ENCODE peak calls at places on chromosomes 5 and 9, in five cellular contexts. G is ovary, Y is hippocampal formation, I is NCI-H2081, U is fibroblast of mammary gland. T is an unnamed sample.

GRCh38 chr5:59767753-59768159 is 125.8 kb downstream of the PDE4D start:
- DNase-seq in Y (no peak), G (no peak), I (no peak), U (no peak), T (no peak)

GRCh38 chr9:5453673-5454072 is 3.3 kb downstream of the CD274 start:
- DNase-seq in G (no peak), I (no peak), U (no peak), Y (no peak), T (no peak)

GRCh38 chr5:9544502-9545300 is 1.2 kb downstream of the SEMA5A start:
- DNase-seq in U (peak; percentile 78), Y (peak; percentile 78), G (peak; percentile 83), I (peak; percentile 89), T (peak; percentile 79)

GRCh38 chr9:98989036-98990000 is 45.6 kb downstream of the COL15A1 start:
- DNase-seq in G (no peak), Y (no peak), I (no peak), U (peak; percentile 100), T (peak; percentile 99)

GRCh38 chr5:141778211-141778610 is 96.2 kb upstream of the ARAP3 start:
- DNase-seq in Y (no peak), I (no peak), G (no peak), U (peak; percentile 88), T (peak; percentile 92)

GRCh38 chr9:32348289-32348688 is 36.2 kb upstream of the ACO1 start:
- DNase-seq in Y (no peak), G (no peak), U (peak; percentile 23), I (no peak), T (no peak)

GRCh38 chr5:112174959-112175594 is 244.0 kb downstream of the EPB41L4A start:
- DNase-seq in Y (peak; percentile 5), U (peak; percentile 61), I (peak; percentile 63), G (no peak), T (peak; percentile 34)

GRCh38 chr9:81492710-81493447 is 196.5 kb downstream of the TLE1 start:
- DNase-seq in U (peak; percentile 97), Y (no peak), I (no peak), G (no peak), T (peak; percentile 95)

GRCh38 chr9:74935008-74935407 is 17.7 kb downstream of the C9orf40 start:
- DNase-seq in Y (no peak), I (no peak), G (no peak), U (peak; percentile 24), T (no peak)

GRCh38 chr5:16313761-16314160 is 134.2 kb upstream of the MARCHF11 start:
- DNase-seq in I (peak; percentile 78), G (no peak), Y (no peak), U (no peak), T (no peak)

GRCh38 chr5:133969654-133970324 is 1.4 kb upstream of the C5orf15 start:
- DNase-seq in I (no peak), Y (no peak), U (no peak), G (no peak), T (peak; percentile 84)

GRCh38 chr5:131221888-131222287 is 42.0 kb upstream of the CDC42SE2 start:
- DNase-seq in U (peak; percentile 44), G (no peak), Y (no peak), I (no peak), T (no peak)

GRCh38 chr9:111828193-111828592 is 33.5 kb upstream of the SHOC1 start:
- DNase-seq in U (peak; percentile 55), G (no peak), I (no peak), Y (no peak), T (no peak)

GRCh38 chr5:135307143-135307903 is 91.7 kb downstream of the MACROH2A1 start:
- DNase-seq in Y (no peak), U (no peak), G (no peak), I (no peak), T (no peak)

GRCh38 chr5:135116146-135116545 is 82.1 kb upstream of the PITX1 start:
- DNase-seq in G (no peak), U (no peak), I (no peak), Y (peak; percentile 32), T (no peak)

GRCh38 chr5:10736354-10736753 is 24.7 kb downstream of the DAP start:
- DNase-seq in U (no peak), I (no peak), G (no peak), Y (no peak), T (no peak)

GRCh38 chr9:114588671-114589526 is 1.3 kb downstream of the ATP6V1G1 start:
- DNase-seq in G (no peak), U (peak; percentile 76), I (no peak), Y (no peak), T (no peak)

GRCh38 chr9:109095321-109095720 is 24.4 kb downstream of the TMEM245 start:
- DNase-seq in U (no peak), G (no peak), Y (no peak), I (no peak), T (no peak)

GRCh38 chr5:133742370-133743036 is 130.2 kb upstream of the FSTL4 start:
- DNase-seq in U (no peak), Y (no peak), I (no peak), G (no peak), T (no peak)

GRCh38 chr5:17696625-17697024 is 62.4 kb downstream of the TAF11L14 start:
- DNase-seq in G (no peak), U (no peak), I (no peak), Y (no peak), T (no peak)

GRCh38 chr5:141869514-141869913 is 8.7 kb downstream of the PCDH1 start:
- DNase-seq in G (no peak), U (no peak), I (no peak), Y (no peak), T (no peak)

GRCh38 chr9:108972626-108973209 is 38.5 kb downstream of the ABITRAM start:
- DNase-seq in I (no peak), Y (no peak), G (no peak), U (peak; percentile 58), T (no peak)